ENCODE peak calls at places on chromosomes 11 and 22, in nine cellular contexts. F, X, L, A, N, M, C, B and R are unnamed samples. For H3K36me3 and H3K4me1, the result is how much of the 10 kb centered on the place peaks cover.

GRCh38 chr11:124113890-124114289 is 1.4 kb upstream of the VWA5A start:
- DNase-seq in F (no peak), X (no peak), L (no peak), A (peak), N (no peak), M (no peak), C (peak), B (no peak), R (no peak)

GRCh38 chr11:101478587-101479375 is 105.0 kb downstream of the TRPC6 start:
- DNase-seq in F (no peak), X (no peak), L (no peak), A (no peak), N (no peak), M (no peak), C (no peak), B (no peak), R (no peak)

GRCh38 chr11:47564933-47565339 is 463 bp upstream of the PTPMT1 start:
- DNase-seq in F (no peak), X (no peak), L (no peak), A (no peak), N (no peak), M (no peak), C (no peak), B (no peak), R (no peak)

GRCh38 chr22:40128989-40129388 is 48.7 kb upstream of the TNRC6B start:
- DNase-seq in F (no peak), X (no peak), L (no peak), A (no peak), N (no peak), M (no peak), C (no peak), B (no peak), R (no peak)

GRCh38 chr11:103013426-103013825 is 57.9 kb upstream of the MMP13 start:
- DNase-seq in F (no peak), X (no peak), L (no peak), A (no peak), N (no peak), M (no peak), C (no peak), B (no peak), R (no peak)

GRCh38 chr22:39943366-39943765 is 16.8 kb upstream of the TMA7B start:
- DNase-seq in F (no peak), X (no peak), L (no peak), A (no peak), N (no peak), M (no peak), C (no peak), B (no peak), R (no peak)

GRCh38 chr11:1109918-1110705 is 35.4 kb downstream of the MUC2 start:
- DNase-seq in F (no peak), X (peak), L (no peak), A (no peak), N (no peak), M (no peak), C (no peak), B (peak), R (no peak)

GRCh38 chr11:12201016-12201985 is 90.9 kb downstream of the MICAL2 start:
- DNase-seq in F (peak), X (no peak), L (no peak), A (peak), N (no peak), M (no peak), C (peak), B (no peak), R (no peak)

GRCh38 chr11:94528551-94528950 is 15.2 kb upstream of the FUT4 start:
- DNase-seq in F (no peak), X (no peak), L (no peak), A (no peak), N (no peak), M (no peak), C (no peak), B (no peak), R (no peak)

GRCh38 chr22:27843441-27843840 is 41.9 kb upstream of the MN1 start:
- DNase-seq in F (no peak), X (peak), L (no peak), A (no peak), N (no peak), M (no peak), C (no peak), B (no peak), R (no peak)

GRCh38 chr11:128713595-128713994 is 19.7 kb downstream of the FLI1 start:
- DNase-seq in F (no peak), X (no peak), L (no peak), A (no peak), N (no peak), M (no peak), C (no peak), B (no peak), R (no peak)

GRCh38 chr11:108370990-108371389 is 96.3 kb downstream of the C11orf65 start:
- DNase-seq in F (no peak), X (no peak), L (no peak), A (no peak), N (no peak), M (no peak), C (no peak), B (no peak), R (no peak)

GRCh38 chr11:130600616-130601015 is 152.2 kb downstream of the ADAMTS15 start:
- DNase-seq in F (no peak), X (no peak), L (no peak), A (no peak), N (no peak), M (no peak), C (no peak), B (no peak), R (no peak)

GRCh38 chr22:39675907-39676306 is 105.4 kb downstream of the CACNA1I start:
- DNase-seq in F (no peak), X (no peak), L (no peak), A (no peak), N (no peak), M (no peak), C (no peak), B (no peak), R (no peak)

GRCh38 chr11:10305262-10305963 is 540 bp downstream of the ADM start:
- DNase-seq in F (peak), X (peak), L (peak), A (peak), N (no peak), M (no peak), C (peak), B (peak), R (peak)

GRCh38 chr11:81005595-81005994 is 1564.8 kb upstream of the TENM4 start:
- DNase-seq in F (no peak), X (no peak), L (no peak), A (peak), N (no peak), M (no peak), C (peak), B (no peak), R (no peak)

GRCh38 chr11:92753161-92753560 is 216.3 kb upstream of the MTNR1B start:
- DNase-seq in F (no peak), X (no peak), L (no peak), A (no peak), N (no peak), M (no peak), C (no peak), B (no peak), R (no peak)

DNA sequence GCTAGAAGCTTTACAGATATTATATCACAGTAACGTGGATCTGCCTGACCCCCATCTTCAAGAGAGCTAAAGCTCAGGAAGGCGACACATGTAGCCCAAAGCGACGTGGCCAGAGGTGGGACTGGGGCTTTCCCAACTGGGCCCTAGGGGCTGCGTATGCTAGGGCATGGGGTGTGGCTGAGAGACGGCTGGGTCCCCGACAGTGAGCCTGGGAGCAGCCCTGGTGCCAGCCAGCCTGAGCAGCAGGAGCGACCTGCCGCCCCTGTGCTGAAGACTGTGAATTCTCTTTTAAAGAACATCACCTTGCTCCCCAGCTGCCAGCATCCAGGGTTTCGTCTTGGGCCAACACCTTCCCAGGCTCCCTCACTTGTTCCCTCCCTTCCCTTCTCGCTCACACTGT is 32.9 kb upstream of the CYP2D6 start:
- DNase-seq in F (no peak), X (no peak), L (no peak), A (no peak), N (no peak), M (no peak), C (no peak), B (no peak), R (no peak)
- H3K27ac ChIP-seq in F (no peak), X (no peak), L (no peak), A (no peak), N (no peak), M (no peak), C (no peak), B (no peak), R (no peak)

GRCh38 chr11:125335101-125335500 is 161.0 kb downstream of the FEZ1 start:
- DNase-seq in F (no peak), X (no peak), L (no peak), A (no peak), N (no peak), M (no peak), C (no peak), B (no peak), R (no peak)
- H3K36me3 ChIP-seq in F (under half), X (under half), L (under half), A (under half), N (under half), M (under half), C (under half), B (under half), R (under half)

DNA sequence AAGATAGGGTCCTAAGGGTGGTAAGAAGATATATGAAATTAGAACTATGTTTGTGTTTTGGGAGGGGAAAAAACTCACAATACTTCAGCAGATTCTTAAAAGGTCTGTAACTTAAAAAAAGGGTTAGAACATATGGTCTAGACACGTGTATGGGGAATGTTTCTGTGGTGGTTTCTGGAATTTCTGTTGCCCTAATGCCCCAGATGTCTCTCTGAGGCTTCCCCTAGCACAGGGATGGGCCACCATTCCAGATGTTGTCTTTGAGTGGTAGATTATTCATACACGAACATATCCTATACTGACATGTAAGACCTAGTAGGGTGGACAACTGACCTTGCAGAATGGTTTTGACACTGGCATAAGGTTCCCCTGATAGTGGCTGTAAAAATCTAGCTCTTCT is 26.2 kb downstream of the EHF start:
- DNase-seq in F (no peak), X (no peak), L (no peak), A (no peak), N (no peak), M (no peak), C (no peak), B (no peak), R (no peak)
- H3K4me1 ChIP-seq in F (under half), X (under half), L (under half), A (under half), N (under half), M (under half), C (under half), B (under half), R (under half)

DNA sequence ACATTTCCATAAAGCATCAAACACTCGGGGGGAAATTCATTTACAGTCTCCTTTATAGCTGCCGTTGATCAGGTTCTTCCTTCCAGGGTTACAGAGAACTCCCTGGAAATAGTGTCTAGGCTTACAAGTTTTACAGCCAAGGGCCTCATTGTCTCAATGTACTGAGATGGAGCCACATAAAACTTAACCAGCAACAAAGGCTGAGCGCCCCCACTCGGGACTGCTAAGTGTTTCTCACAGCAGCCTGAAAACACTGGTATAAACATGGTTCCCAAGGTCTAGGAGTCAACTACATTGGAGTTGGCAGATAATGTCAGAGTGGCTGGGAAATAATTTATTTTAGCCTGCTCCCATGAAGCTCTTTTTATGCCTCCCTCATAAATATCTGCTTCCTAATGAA is 686.2 kb downstream of the OPCML start:
- DNase-seq in F (no peak), X (no peak), L (no peak), A (no peak), N (no peak), M (no peak), C (no peak), B (no peak), R (no peak)
- H3K27ac ChIP-seq in F (no peak), X (no peak), L (no peak), A (no peak), N (no peak), M (no peak), C (no peak), B (no peak), R (no peak)